ENCODE peak calls at places on chromosomes 4 and X, in four cellular contexts. L is Right ventricle myocardium superior, F is fibroblast of the aortic adventitia, J is bronchial epithelial cell. X is an unnamed sample.
A peak's percentile ranks its signal among the peaks of the same experiment; 100 is the strongest.

GRCh38 chr4:40196724-40197281 is at the start of gene RHOH:
- DNase-seq in L (no peak), F (no peak), J (no peak), X (peak; percentile 66)

GRCh38 chrX:85503258-85504158 is 124.0 kb upstream of the POF1B start:
- DNase-seq in L (no peak), F (no peak), J (peak; percentile 91), X (no peak)

GRCh38 chr4:183443609-183444148 is 757 bp upstream of the CDKN2AIP start:
- DNase-seq in L (no peak), F (no peak), J (peak; percentile 36), X (no peak)

GRCh38 chr4:113921089-113921842 is 58.2 kb downstream of the ARSJ start:
- DNase-seq in L (no peak), F (peak; percentile 47), J (peak; percentile 34), X (no peak)

GRCh38 chr4:95602872-95603271 is 54.1 kb upstream of the UNC5C start:
- DNase-seq in L (no peak), F (no peak), J (no peak), X (no peak)

GRCh38 chr4:61210186-61210939 is 10.2 kb downstream of the ADGRL3 start:
- DNase-seq in L (no peak), F (no peak), J (peak; percentile 35), X (no peak)

GRCh38 chrX:43556207-43556606 is 99.9 kb upstream of the MAOA start:
- DNase-seq in L (peak; percentile 27), F (no peak), J (no peak), X (no peak)

GRCh38 chr4:79652232-79652631 is 244.2 kb upstream of the GK2 start:
- DNase-seq in L (no peak), F (peak; percentile 79), J (peak; percentile 78), X (no peak)

GRCh38 chr4:71229477-71230257 is 109.2 kb upstream of the SLC4A4 start:
- DNase-seq in L (no peak), F (peak; percentile 73), J (peak; percentile 41), X (no peak)

GRCh38 chr4:1249148-1249730 is 309 bp upstream of the CTBP1 start:
- DNase-seq in L (peak; percentile 93), F (peak; percentile 82), J (peak; percentile 42), X (peak; percentile 87)

X was measured in CD8-positive, alpha-beta memory T cell.